ENCODE peak calls at places on chromosomes 2 and 18, in eight cellular contexts. M is SK-N-SH; Q is naive thymus-derived CD8-positive, alpha-beta T cell; I is LNCaP clone FGC; P is heart left ventricle; B is GM23248; C is HEK293T; Z is Daoy. X is an unnamed sample.
A peak's percentile ranks its signal among the peaks of the same experiment; 100 is the strongest.

GRCh38 chr2:171287606-171288005 is 126.9 kb upstream of the TLK1 start:
- DNase-seq in M (no peak), Q (no peak), I (no peak), P (no peak), B (no peak), C (no peak), Z (no peak), X (no peak)

GRCh38 chr2:238131761-238132462 is 6.6 kb upstream of the KLHL30 start:
- DNase-seq in M (no peak), Q (no peak), I (no peak), P (peak; percentile 19), B (no peak), C (no peak), Z (no peak), X (no peak)

GRCh38 chr2:98020992-98021713 is 25.4 kb upstream of the TMEM131 start:
- DNase-seq in M (peak; percentile 36), Q (no peak), I (no peak), P (no peak), B (no peak), C (no peak), Z (peak; percentile 21), X (no peak)

GRCh38 chr18:36176177-36176584 is 11.1 kb upstream of the MOCOS start:
- DNase-seq in M (no peak), Q (no peak), I (no peak), P (no peak), B (no peak), C (no peak), Z (peak; percentile 18), X (no peak)

GRCh38 chr2:39434233-39434897 is 2.7 kb downstream of the MAP4K3 start:
- DNase-seq in M (no peak), Q (no peak), I (no peak), P (no peak), B (peak; percentile 27), C (no peak), Z (no peak), X (no peak)

GRCh38 chr18:48356909-48357631 is 52.1 kb downstream of the ZBTB7C start:
- DNase-seq in M (peak; percentile 30), Q (no peak), I (peak; percentile 89), P (no peak), B (no peak), C (no peak), Z (no peak), X (no peak)

GRCh38 chr18:56162316-56162715 is 476.1 kb downstream of the TXNL1 start:
- DNase-seq in M (no peak), Q (no peak), I (no peak), P (no peak), B (peak; percentile 12), C (no peak), Z (no peak), X (no peak)

GRCh38 chr2:105397025-105397722 is 1.7 kb downstream of the FHL2 start:
- DNase-seq in M (no peak), Q (no peak), I (no peak), P (peak; percentile 26), B (peak; percentile 42), C (no peak), Z (peak; percentile 62), X (no peak)

GRCh38 chr18:77526962-77527361 is 277.3 kb downstream of the GALR1 start:
- DNase-seq in M (no peak), Q (no peak), I (no peak), P (no peak), B (no peak), C (no peak), Z (no peak), X (no peak)

GRCh38 chr2:135798762-135799161 is 38.2 kb downstream of the LCT start:
- DNase-seq in M (no peak), Q (no peak), I (no peak), P (no peak), B (peak; percentile 30), C (no peak), Z (no peak), X (no peak)

GRCh38 chr2:25664531-25665307 is 8.7 kb downstream of the DTNB start:
- DNase-seq in M (peak; percentile 64), Q (no peak), I (no peak), P (peak; percentile 51), B (peak; percentile 57), C (peak; percentile 70), Z (peak; percentile 77), X (peak; percentile 55)

GRCh38 chr2:23460228-23460627 is 75.2 kb downstream of the KLHL29 start:
- DNase-seq in M (no peak), Q (no peak), I (no peak), P (no peak), B (peak; percentile 53), C (no peak), Z (peak; percentile 37), X (no peak)

GRCh38 chr2:226721541-226721940 is 78.1 kb downstream of the IRS1 start:
- DNase-seq in M (peak; percentile 48), Q (no peak), I (no peak), P (peak; percentile 68), B (peak; percentile 36), C (no peak), Z (no peak), X (no peak)

GRCh38 chr2:107663632-107664031 is 163.1 kb upstream of the RGPD4 start:
- DNase-seq in M (no peak), Q (no peak), I (no peak), P (no peak), B (no peak), C (no peak), Z (no peak), X (no peak)

GRCh38 chr18:37249171-37249886 is 316.3 kb downstream of the CELF4 start:
- DNase-seq in M (no peak), Q (no peak), I (no peak), P (no peak), B (no peak), C (no peak), Z (no peak), X (no peak)

GRCh38 chr2:239858179-239858578 is 167.0 kb downstream of the NDUFA10 start:
- DNase-seq in M (no peak), Q (no peak), I (no peak), P (no peak), B (no peak), C (no peak), Z (no peak), X (no peak)

GRCh38 chr2:75199428-75200011 is at the start of gene TACR1:
- DNase-seq in M (peak; percentile 78), Q (peak; percentile 53), I (peak; percentile 15), P (peak; percentile 61), B (peak; percentile 85), C (peak; percentile 58), Z (peak; percentile 72), X (peak; percentile 66)

GRCh38 chr2:95058466-95058988 is 33.0 kb downstream of the MAL start:
- DNase-seq in M (no peak), Q (no peak), I (no peak), P (no peak), B (no peak), C (no peak), Z (no peak), X (no peak)